ENCODE peak calls at places on chromosomes 1 and 21, in eight cellular contexts. F is PC-3, G is tibial nerve, B is lower lobe of right lung, Y is HFF-Myc, L is ovary, Q is heart right ventricle, Z is lower leg skin. N is an unnamed sample.
A peak's percentile ranks its signal among the peaks of the same experiment; 100 is the strongest.

GRCh38 chr1:197928849-197929336 is 11.7 kb downstream of the LHX9 start:
- DNase-seq in F (no peak), G (no peak), B (peak; percentile 41), Y (no peak), L (no peak), Q (no peak), Z (no peak), N (no peak)

GRCh38 chr1:7693662-7694061 is 77.4 kb upstream of the VAMP3 start:
- DNase-seq in F (no peak), G (no peak), B (no peak), Y (no peak), L (no peak), Q (no peak), Z (no peak), N (no peak)

GRCh38 chr1:38990401-38990745 is 703 bp upstream of the AKIRIN1 start:
- DNase-seq in F (no peak), G (no peak), B (no peak), Y (no peak), L (no peak), Q (no peak), Z (no peak), N (no peak)

GRCh38 chr1:247343801-247344200 is 12.1 kb upstream of the ZNF496 start:
- DNase-seq in F (no peak), G (no peak), B (no peak), Y (no peak), L (no peak), Q (no peak), Z (no peak), N (no peak)

GRCh38 chr1:76503100-76503499 is 364.2 kb upstream of the ST6GALNAC5 start:
- DNase-seq in F (no peak), G (no peak), B (no peak), Y (no peak), L (no peak), Q (no peak), Z (no peak), N (no peak)

GRCh38 chr1:63643926-63644325 is 50.7 kb downstream of the PGM1 start:
- DNase-seq in F (no peak), G (no peak), B (no peak), Y (no peak), L (no peak), Q (peak; percentile 23), Z (no peak), N (no peak)

GRCh38 chr1:68217060-68217554 is 15.2 kb downstream of the WLS start:
- DNase-seq in F (no peak), G (no peak), B (no peak), Y (no peak), L (no peak), Q (no peak), Z (no peak), N (no peak)

GRCh38 chr1:78553859-78554258 is 63.1 kb downstream of the PTGFR start:
- DNase-seq in F (peak; percentile 37), G (no peak), B (no peak), Y (no peak), L (no peak), Q (no peak), Z (no peak), N (no peak)

GRCh38 chr1:160868141-160868540 is 5.5 kb upstream of the CD244 start:
- DNase-seq in F (peak; percentile 46), G (no peak), B (no peak), Y (no peak), L (no peak), Q (no peak), Z (no peak), N (no peak)

GRCh38 chr1:116097600-116097999 is 13.6 kb upstream of the MAB21L3 start:
- DNase-seq in F (no peak), G (no peak), B (no peak), Y (no peak), L (no peak), Q (no peak), Z (no peak), N (no peak)

GRCh38 chr1:235050911-235051360 is 77.7 kb downstream of the TOMM20 start:
- DNase-seq in F (no peak), G (no peak), B (peak; percentile 42), Y (no peak), L (peak; percentile 42), Q (peak; percentile 47), Z (no peak), N (no peak)

GRCh38 chr1:213661346-213661745 is 326.4 kb upstream of the PROX1 start:
- DNase-seq in F (peak; percentile 32), G (no peak), B (no peak), Y (no peak), L (no peak), Q (no peak), Z (no peak), N (no peak)

GRCh38 chr1:59757185-59757747 is 57.5 kb upstream of the HOOK1 start:
- DNase-seq in F (no peak), G (no peak), B (no peak), Y (no peak), L (no peak), Q (no peak), Z (no peak), N (no peak)

GRCh38 chr1:212628813-212629415 is 20.4 kb downstream of the ATF3 start:
- DNase-seq in F (no peak), G (no peak), B (no peak), Y (no peak), L (no peak), Q (no peak), Z (no peak), N (no peak)

GRCh38 chr21:35328856-35329455 is 279.9 kb upstream of the RUNX1 start:
- DNase-seq in F (no peak), G (no peak), B (no peak), Y (no peak), L (no peak), Q (no peak), Z (no peak), N (no peak)

GRCh38 chr1:4058706-4059105 is 158.6 kb upstream of the C1orf174 start:
- DNase-seq in F (no peak), G (no peak), B (no peak), Y (no peak), L (no peak), Q (no peak), Z (no peak), N (no peak)

GRCh38 chr1:7863756-7864328 is 11.0 kb upstream of the UTS2 start:
- DNase-seq in F (no peak), G (no peak), B (no peak), Y (no peak), L (no peak), Q (no peak), Z (no peak), N (no peak)

GRCh38 chr1:7284839-7285435 is 486.2 kb upstream of the VAMP3 start:
- DNase-seq in F (no peak), G (no peak), B (no peak), Y (no peak), L (no peak), Q (no peak), Z (no peak), N (no peak)

GRCh38 chr1:33072707-33073106 is 8.2 kb upstream of the AZIN2 start:
- DNase-seq in F (no peak), G (no peak), B (no peak), Y (no peak), L (no peak), Q (no peak), Z (no peak), N (no peak)

GRCh38 chr1:176466514-176466913 is 3.5 kb downstream of the PAPPA2 start:
- DNase-seq in F (peak; percentile 43), G (no peak), B (no peak), Y (no peak), L (no peak), Q (no peak), Z (no peak), N (no peak)
- TF ChIP-seq CTCF in F (peak; percentile 52), G (no peak), B (no peak), Y (peak; percentile 44), L (no peak), Q (peak; percentile 20), Z (no peak), N (peak; percentile 56)

GRCh38 chr1:26283871-26284596 is 4.1 kb downstream of the SH3BGRL3 start:
- DNase-seq in F (no peak), G (no peak), B (no peak), Y (no peak), L (no peak), Q (no peak), Z (no peak), N (no peak)

GRCh38 chr1:26287033-26287711 is 7.3 kb downstream of the SH3BGRL3 start:
- DNase-seq in F (no peak), G (no peak), B (no peak), Y (no peak), L (no peak), Q (no peak), Z (peak; percentile 75), N (no peak)

GRCh38 chr1:26284597-26285351 is 4.9 kb downstream of the SH3BGRL3 start:
- DNase-seq in F (peak; percentile 97), G (peak; percentile 40), B (peak; percentile 85), Y (peak; percentile 87), L (peak; percentile 59), Q (peak; percentile 75), Z (peak; percentile 90), N (peak; percentile 47)

GRCh38 chr1:26285366-26286063 is 5.6 kb downstream of the SH3BGRL3 start:
- DNase-seq in F (peak; percentile 62), G (no peak), B (no peak), Y (no peak), L (no peak), Q (no peak), Z (no peak), N (peak; percentile 38)

DNA sequence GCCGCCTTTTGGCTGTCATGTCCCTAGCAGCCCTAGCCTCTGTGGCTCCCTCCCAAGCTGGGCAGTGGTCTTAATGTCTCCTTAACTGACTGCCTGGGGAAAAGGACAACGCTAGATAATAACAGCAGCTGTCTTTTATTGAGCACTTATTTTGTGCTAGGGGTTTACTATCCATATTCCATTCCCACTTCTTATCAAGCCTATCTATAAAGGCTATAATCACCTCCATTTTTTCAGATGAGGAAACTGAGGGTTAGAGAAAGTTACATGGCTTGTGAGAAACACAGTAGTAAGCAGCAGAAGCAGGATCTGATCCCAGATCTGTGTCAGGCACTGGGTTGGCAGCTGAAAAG is 6.2 kb downstream of the SH3BGRL3 start:
- DNase-seq in F (no peak), G (no peak), B (no peak), Y (no peak), L (no peak), Q (no peak), Z (no peak), N (no peak)
- TF ChIP-seq CTCF in F (peak; percentile 6), G (no peak), B (no peak), Y (no peak), L (no peak), Q (no peak), Z (no peak), N (no peak)

GRCh38 chr1:238119060-238119459 is 228.3 kb upstream of the ZP4 start:
- DNase-seq in F (no peak), G (no peak), B (no peak), Y (no peak), L (no peak), Q (no peak), Z (no peak), N (no peak)
- TF ChIP-seq CTCF in F (peak; percentile 17), G (no peak), B (no peak), Y (no peak), L (no peak), Q (no peak), Z (no peak), N (no peak)

DNA sequence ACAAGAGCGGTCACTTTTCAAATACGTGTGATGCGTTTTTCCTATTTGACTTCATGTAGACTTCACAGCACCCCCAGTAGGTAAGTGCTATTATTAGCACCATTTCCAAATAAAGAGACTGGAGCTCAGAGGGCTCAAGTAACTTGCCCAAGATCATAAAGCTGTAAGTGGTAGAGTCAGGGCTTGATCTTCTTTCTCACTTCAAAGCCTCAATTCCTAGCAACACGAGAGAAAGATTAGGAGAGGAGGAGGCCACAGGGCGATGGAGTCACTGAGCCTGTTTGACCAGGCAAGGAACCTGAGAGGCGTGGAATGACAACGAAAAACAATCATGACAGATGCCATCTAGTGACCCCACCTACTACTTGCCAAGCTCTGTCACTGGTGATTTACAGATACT is 181.0 kb downstream of the FOXD2 start:
- DNase-seq in F (peak; percentile 21), G (no peak), B (no peak), Y (no peak), L (no peak), Q (no peak), Z (peak; percentile 4), N (no peak)
- TF ChIP-seq CTCF in F (no peak), G (no peak), B (no peak), Y (no peak), L (no peak), Q (no peak), Z (no peak), N (no peak)